ENCODE peak calls at places on chromosomes 7 and 10, in four cellular contexts. R is mesenchymal stem cell, V is neuronal stem cell, G is H1. A is an unnamed sample.

GRCh38 chr10:22679608-22680007 is 34.8 kb downstream of the PIP4K2A start:
- DNase-seq in G (no peak), R (no peak), V (no peak), A (no peak)

GRCh38 chr10:70759769-70760168 is 25.4 kb downstream of the TBATA start:
- DNase-seq in G (no peak), V (no peak), R (no peak), A (no peak)

GRCh38 chr7:120023494-120024167 is 249.3 kb upstream of the KCND2 start:
- DNase-seq in R (peak), G (no peak), V (no peak), A (no peak)

GRCh38 chr10:17144757-17145156 is 15.1 kb upstream of the CUBN start:
- DNase-seq in V (no peak), R (no peak), G (no peak), A (no peak)

GRCh38 chr10:8254350-8254749 is 199.9 kb downstream of the GATA3 start:
- DNase-seq in R (no peak), G (no peak), V (no peak), A (no peak)

GRCh38 chr10:95508730-95509129 is 52.4 kb downstream of the SORBS1 start:
- DNase-seq in G (no peak), R (peak), V (peak), A (no peak)

GRCh38 chr10:134205-134742 is 981 bp upstream of the ZMYND11 start:
- DNase-seq in R (no peak), V (peak), G (no peak), A (peak)

GRCh38 chr10:69655868-69656555 is 26.0 kb downstream of the FAM241B start:
- DNase-seq in V (no peak), R (no peak), G (no peak), A (no peak)

GRCh38 chr7:20307119-20307518 is 23.6 kb upstream of the ITGB8 start:
- DNase-seq in R (peak), G (no peak), V (peak), A (peak)

GRCh38 chr10:132533571-132534260 is 3.9 kb upstream of the INPP5A start:
- DNase-seq in R (no peak), V (no peak), G (no peak), A (no peak)

GRCh38 chr7:105989686-105990085 is 26.6 kb downstream of the CDHR3 start:
- DNase-seq in R (no peak), G (no peak), V (no peak), A (no peak)

GRCh38 chr10:97297556-97298222 is 5.3 kb upstream of the ARHGAP19 start:
- DNase-seq in R (peak), G (no peak), V (no peak), A (no peak)
- H3K23ac ChIP-seq in R (no peak), G (no peak), V (no peak), A (no peak)

DNA sequence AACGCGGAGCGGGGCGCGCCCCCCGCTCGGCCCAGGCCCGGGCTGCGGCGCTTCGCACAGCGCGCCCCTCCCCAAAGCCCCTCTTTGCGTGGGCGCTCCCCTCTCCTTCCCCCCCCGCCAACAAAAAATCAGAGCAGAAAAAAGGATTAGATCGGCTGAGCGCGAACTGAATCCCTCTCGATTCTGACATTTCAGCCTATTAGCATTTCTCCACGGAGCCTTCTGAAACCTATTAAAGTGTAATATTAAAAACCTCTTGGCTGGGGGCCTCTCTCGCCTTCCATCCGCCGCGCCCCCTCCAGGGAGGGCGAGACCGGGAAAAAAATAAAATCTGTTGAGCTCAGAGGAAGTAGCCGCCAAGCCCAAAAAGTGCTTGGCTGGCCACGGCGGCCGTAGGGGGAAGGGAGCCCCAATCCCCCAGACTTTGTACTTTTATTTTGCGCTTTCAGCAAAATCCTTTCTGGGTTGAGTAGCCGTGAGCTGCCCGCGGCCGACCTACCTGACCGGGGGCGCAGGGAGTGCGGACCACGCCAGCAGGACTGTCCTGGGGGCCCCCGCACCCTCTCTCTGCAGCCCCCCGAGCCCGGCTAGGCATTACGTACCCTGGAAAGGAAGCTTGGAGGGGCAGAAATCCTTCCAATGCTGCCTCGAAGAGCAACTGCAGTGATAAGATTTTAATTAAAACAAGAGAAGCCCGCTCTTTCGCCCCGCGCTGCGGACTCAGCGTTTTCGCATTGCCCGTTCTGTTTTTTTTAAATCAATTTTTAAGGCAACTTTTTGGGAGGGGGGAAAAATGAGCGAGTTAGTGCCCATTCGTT is 1.3 kb upstream of the TNRC18 start:
- DNase-seq in V (no peak), G (no peak), R (peak), A (peak)
- H2BK12ac ChIP-seq in V (no peak), G (peak), R (peak), A (peak)

GRCh38 chr10:101446071-101446470 is 92.1 kb downstream of the BTRC start:
- DNase-seq in V (no peak), R (no peak), G (no peak), A (no peak)
- H3K4me3 ChIP-seq in V (no peak), R (no peak), G (no peak), A (no peak)

GRCh38 chr7:100044719-100045118 is 4.9 kb upstream of the ZSCAN21 start:
- DNase-seq in R (no peak), V (no peak), G (no peak), A (peak)

GRCh38 chr7:100051611-100052010 is 2.0 kb downstream of the ZSCAN21 start:
- DNase-seq in R (no peak), G (no peak), V (no peak), A (no peak)

GRCh38 chr7:100053201-100053600 is 3.6 kb downstream of the ZSCAN21 start:
- DNase-seq in R (peak), V (no peak), G (no peak), A (peak)

GRCh38 chr7:100048680-100049079 is 894 bp upstream of the ZSCAN21 start:
- DNase-seq in R (no peak), G (no peak), V (no peak), A (peak)

GRCh38 chr7:100049441-100050291 is at the start of gene ZSCAN21:
- DNase-seq in V (peak), R (peak), G (peak), A (peak)
- H3K23ac ChIP-seq in V (peak), R (no peak), G (no peak), A (no peak)

GRCh38 chr7:22723642-22724041 is 3.4 kb upstream of the IL6 start:
- DNase-seq in G (no peak), V (no peak), R (no peak), A (no peak)

GRCh38 chr7:22726849-22727792 is at the start of gene IL6:
- DNase-seq in R (peak), G (no peak), V (no peak), A (peak)

GRCh38 chr7:22726345-22726848 is 603 bp upstream of the IL6 start:
- DNase-seq in V (peak), R (peak), G (no peak), A (peak)

GRCh38 chr7:22724861-22725260 is 2.1 kb upstream of the IL6 start:
- DNase-seq in G (no peak), R (no peak), V (no peak), A (no peak)

DNA sequence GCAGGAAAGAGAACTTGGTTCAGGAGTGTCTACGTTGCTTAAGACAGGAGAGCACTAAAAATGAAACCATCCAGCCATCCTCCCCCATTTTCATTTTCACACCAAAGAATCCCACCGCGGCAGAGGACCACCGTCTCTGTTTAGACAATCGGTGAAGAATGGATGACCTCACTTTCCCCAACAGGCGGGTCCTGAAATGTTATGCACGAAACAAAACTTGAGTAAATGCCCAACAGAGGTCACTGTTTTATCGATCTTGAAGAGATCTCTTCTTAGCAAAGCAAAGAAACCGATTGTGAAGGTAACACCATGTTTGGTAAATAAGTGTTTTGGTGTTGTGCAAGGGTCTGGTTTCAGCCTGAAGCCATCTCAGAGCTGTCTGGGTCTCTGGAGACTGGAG is 1.4 kb upstream of the IL6 start:
- DNase-seq in V (no peak), G (no peak), R (peak), A (peak)
- H2BK12ac ChIP-seq in V (no peak), G (peak), R (peak), A (no peak)